ENCODE peak calls at places on chromosome 6, in four cellular contexts. One of them, this sample, is unnamed. For H3K36me3, the result is how much of the 10 kb centered on the place peaks cover.

GRCh38 chr6:33661118-33661838 is 40.2 kb downstream of the ITPR3 start:
- DNase-seq in mesendoderm: no peak
- DNase-seq in MM.1S: no peak
- DNase-seq in neuronal stem cell: no peak
- DNase-seq in this sample: no peak

GRCh38 chr6:164169355-164169754 is 754.8 kb downstream of the QKI start:
- DNase-seq in MM.1S: no peak
- DNase-seq in mesendoderm: no peak
- DNase-seq in neuronal stem cell: no peak
- DNase-seq in this sample: no peak

GRCh38 chr6:28807682-28808280 is 116.0 kb downstream of the TRIM27 start:
- DNase-seq in MM.1S: no peak
- DNase-seq in neuronal stem cell: no peak
- DNase-seq in mesendoderm: peak
- DNase-seq in this sample: no peak

GRCh38 chr6:1082040-1082935 is 229.6 kb upstream of the FOXQ1 start:
- DNase-seq in mesendoderm: no peak
- DNase-seq in neuronal stem cell: no peak
- DNase-seq in MM.1S: no peak
- DNase-seq in this sample: no peak

GRCh38 chr6:90610291-90610670 is 23.4 kb upstream of the MAP3K7 start:
- DNase-seq in MM.1S: no peak
- DNase-seq in mesendoderm: peak
- DNase-seq in neuronal stem cell: peak
- DNase-seq in this sample: no peak

GRCh38 chr6:169906004-169906740 is 154.8 kb downstream of the ERMARD start:
- DNase-seq in mesendoderm: no peak
- DNase-seq in MM.1S: no peak
- DNase-seq in neuronal stem cell: peak
- DNase-seq in this sample: no peak

GRCh38 chr6:15247750-15248450 is 2.0 kb downstream of the JARID2 start:
- DNase-seq in MM.1S: peak
- DNase-seq in neuronal stem cell: no peak
- DNase-seq in mesendoderm: peak
- DNase-seq in this sample: peak

GRCh38 chr6:140623498-140623897 is 1249.0 kb upstream of the CITED2 start:
- DNase-seq in neuronal stem cell: no peak
- DNase-seq in mesendoderm: no peak
- DNase-seq in MM.1S: no peak
- DNase-seq in this sample: no peak

GRCh38 chr6:45969026-45969425 is 46.6 kb downstream of the CLIC5 start:
- DNase-seq in neuronal stem cell: no peak
- DNase-seq in MM.1S: no peak
- DNase-seq in mesendoderm: no peak
- DNase-seq in this sample: no peak

GRCh38 chr6:33217681-33218080 is 9.4 kb downstream of the RING1 start:
- DNase-seq in mesendoderm: no peak
- DNase-seq in neuronal stem cell: no peak
- DNase-seq in MM.1S: no peak
- DNase-seq in this sample: no peak

GRCh38 chr6:139941826-139942225 is 567.4 kb upstream of the CITED2 start:
- DNase-seq in neuronal stem cell: no peak
- DNase-seq in mesendoderm: no peak
- DNase-seq in MM.1S: no peak
- DNase-seq in this sample: no peak

GRCh38 chr6:73704260-73704659 is 8.3 kb downstream of the CD109 start:
- DNase-seq in mesendoderm: peak
- DNase-seq in MM.1S: no peak
- DNase-seq in neuronal stem cell: no peak
- DNase-seq in this sample: no peak

GRCh38 chr6:65055545-65055944 is 651.5 kb downstream of the EYS start:
- DNase-seq in neuronal stem cell: no peak
- DNase-seq in MM.1S: no peak
- DNase-seq in mesendoderm: no peak
- DNase-seq in this sample: no peak

GRCh38 chr6:11317885-11318771 is 85.7 kb upstream of the NEDD9 start:
- DNase-seq in neuronal stem cell: no peak
- DNase-seq in MM.1S: no peak
- DNase-seq in mesendoderm: peak
- DNase-seq in this sample: peak

GRCh38 chr6:110935171-110935570 is 23.3 kb upstream of the GTF3C6 start:
- DNase-seq in mesendoderm: no peak
- DNase-seq in neuronal stem cell: no peak
- DNase-seq in MM.1S: no peak
- DNase-seq in this sample: no peak

GRCh38 chr6:121426686-121427085 is 8.8 kb upstream of the GJA1 start:
- DNase-seq in MM.1S: no peak
- DNase-seq in mesendoderm: no peak
- DNase-seq in neuronal stem cell: no peak
- DNase-seq in this sample: no peak

GRCh38 chr6:107670792-107671199 is 153.3 kb downstream of the SCML4 start:
- DNase-seq in MM.1S: no peak
- DNase-seq in neuronal stem cell: no peak
- DNase-seq in mesendoderm: peak
- DNase-seq in this sample: no peak

GRCh38 chr6:85574932-85575598 is 18.6 kb downstream of the SNX14 start:
- DNase-seq in MM.1S: no peak
- DNase-seq in neuronal stem cell: no peak
- DNase-seq in mesendoderm: no peak
- DNase-seq in this sample: no peak

GRCh38 chr6:170027111-170028043 is 263.5 kb downstream of the DLL1 start:
- DNase-seq in neuronal stem cell: no peak
- DNase-seq in MM.1S: no peak
- DNase-seq in mesendoderm: no peak
- DNase-seq in this sample: no peak

GRCh38 chr6:52300489-52300931 is 16.0 kb upstream of the MCM3 start:
- DNase-seq in neuronal stem cell: no peak
- DNase-seq in mesendoderm: no peak
- DNase-seq in MM.1S: no peak
- DNase-seq in this sample: no peak

GRCh38 chr6:167962717-167963116 is 34.8 kb upstream of the KIF25 start:
- DNase-seq in mesendoderm: no peak
- DNase-seq in neuronal stem cell: no peak
- DNase-seq in MM.1S: no peak
- DNase-seq in this sample: no peak

GRCh38 chr6:18432180-18432579 is 45.0 kb downstream of the RNF144B start:
- DNase-seq in mesendoderm: peak
- DNase-seq in neuronal stem cell: no peak
- DNase-seq in MM.1S: no peak
- DNase-seq in this sample: no peak

GRCh38 chr6:150352321-150353296 is 16.2 kb upstream of the IYD start:
- DNase-seq in mesendoderm: no peak
- DNase-seq in MM.1S: no peak
- DNase-seq in neuronal stem cell: no peak
- DNase-seq in this sample: no peak

GRCh38 chr6:15296735-15297134 is 50.9 kb downstream of the JARID2 start:
- DNase-seq in mesendoderm: peak
- DNase-seq in neuronal stem cell: no peak
- DNase-seq in MM.1S: peak
- DNase-seq in this sample: no peak

GRCh38 chr6:110185879-110186278 is 5.7 kb downstream of the CDC40 start:
- DNase-seq in neuronal stem cell: no peak
- DNase-seq in MM.1S: no peak
- DNase-seq in mesendoderm: no peak
- DNase-seq in this sample: no peak

GRCh38 chr6:52914516-52914915 is 5.0 kb upstream of the GSTA3 start:
- DNase-seq in neuronal stem cell: no peak
- DNase-seq in MM.1S: no peak
- DNase-seq in mesendoderm: no peak
- DNase-seq in this sample: no peak

GRCh38 chr6:157099912-157100593 is 223.3 kb downstream of the TMEM242 start:
- DNase-seq in MM.1S: no peak
- DNase-seq in neuronal stem cell: no peak
- DNase-seq in mesendoderm: no peak
- DNase-seq in this sample: peak

GRCh38 chr6:55998586-55998985 is 123.2 kb upstream of the BMP5 start:
- DNase-seq in MM.1S: no peak
- DNase-seq in mesendoderm: no peak
- DNase-seq in neuronal stem cell: no peak
- DNase-seq in this sample: no peak

GRCh38 chr6:56009620-56010019 is 134.2 kb upstream of the BMP5 start:
- DNase-seq in MM.1S: no peak
- DNase-seq in neuronal stem cell: no peak
- DNase-seq in mesendoderm: no peak
- DNase-seq in this sample: no peak

GRCh38 chr6:56002336-56002735 is 126.9 kb upstream of the BMP5 start:
- DNase-seq in mesendoderm: no peak
- DNase-seq in neuronal stem cell: no peak
- DNase-seq in MM.1S: no peak
- DNase-seq in this sample: no peak

GRCh38 chr6:56004421-56004820 is 129.0 kb upstream of the BMP5 start:
- DNase-seq in mesendoderm: no peak
- DNase-seq in neuronal stem cell: no peak
- DNase-seq in MM.1S: no peak
- DNase-seq in this sample: no peak
- H3K27ac ChIP-seq in mesendoderm: no peak
- H3K27ac ChIP-seq in neuronal stem cell: no peak
- H3K27ac ChIP-seq in MM.1S: no peak
- H3K27ac ChIP-seq in this sample: no peak

GRCh38 chr6:31889331-31889972 is 8.0 kb downstream of the EHMT2 start:
- DNase-seq in mesendoderm: no peak
- DNase-seq in neuronal stem cell: no peak
- DNase-seq in MM.1S: no peak
- DNase-seq in this sample: no peak
- H3K36me3 ChIP-seq in mesendoderm: under half
- H3K36me3 ChIP-seq in neuronal stem cell: half or more
- H3K36me3 ChIP-seq in MM.1S: under half
- H3K36me3 ChIP-seq in this sample: half or more

GRCh38 chr6:26440977-26441358 is 664 bp downstream of the BTN3A3 start:
- DNase-seq in MM.1S: no peak
- DNase-seq in mesendoderm: no peak
- DNase-seq in neuronal stem cell: no peak
- DNase-seq in this sample: no peak

GRCh38 chr6:26439151-26439550 is 1.2 kb upstream of the BTN3A3 start:
- DNase-seq in mesendoderm: no peak
- DNase-seq in MM.1S: no peak
- DNase-seq in neuronal stem cell: no peak
- DNase-seq in this sample: no peak

GRCh38 chr6:26438000-26438399 is 2.3 kb upstream of the BTN3A3 start:
- DNase-seq in neuronal stem cell: no peak
- DNase-seq in MM.1S: no peak
- DNase-seq in mesendoderm: no peak
- DNase-seq in this sample: no peak

GRCh38 chr6:26439552-26440125 is 665 bp upstream of the BTN3A3 start:
- DNase-seq in neuronal stem cell: no peak
- DNase-seq in MM.1S: no peak
- DNase-seq in mesendoderm: no peak
- DNase-seq in this sample: no peak

GRCh38 chr6:26441977-26442376 is 1.7 kb downstream of the BTN3A3 start:
- DNase-seq in mesendoderm: no peak
- DNase-seq in MM.1S: no peak
- DNase-seq in neuronal stem cell: no peak
- DNase-seq in this sample: no peak
- H3K27ac ChIP-seq in mesendoderm: no peak
- H3K27ac ChIP-seq in MM.1S: no peak
- H3K27ac ChIP-seq in neuronal stem cell: no peak
- H3K27ac ChIP-seq in this sample: peak

GRCh38 chr6:87671555-87672029 is 30.4 kb downstream of the AKIRIN2 start:
- DNase-seq in MM.1S: no peak
- DNase-seq in neuronal stem cell: no peak
- DNase-seq in mesendoderm: no peak
- DNase-seq in this sample: no peak

GRCh38 chr6:87672641-87673040 is 29.4 kb downstream of the AKIRIN2 start:
- DNase-seq in neuronal stem cell: no peak
- DNase-seq in MM.1S: no peak
- DNase-seq in mesendoderm: no peak
- DNase-seq in this sample: no peak

GRCh38 chr6:87674286-87674685 is 27.7 kb downstream of the AKIRIN2 start:
- DNase-seq in mesendoderm: no peak
- DNase-seq in neuronal stem cell: no peak
- DNase-seq in MM.1S: no peak
- DNase-seq in this sample: no peak

GRCh38 chr6:87675004-87675681 is 26.9 kb downstream of the AKIRIN2 start:
- DNase-seq in neuronal stem cell: no peak
- DNase-seq in mesendoderm: no peak
- DNase-seq in MM.1S: no peak
- DNase-seq in this sample: no peak

GRCh38 chr6:87673237-87673636 is 28.8 kb downstream of the AKIRIN2 start:
- DNase-seq in neuronal stem cell: no peak
- DNase-seq in mesendoderm: no peak
- DNase-seq in MM.1S: no peak
- DNase-seq in this sample: no peak
- H3K36me3 ChIP-seq in neuronal stem cell: half or more
- H3K36me3 ChIP-seq in mesendoderm: under half
- H3K36me3 ChIP-seq in MM.1S: under half
- H3K36me3 ChIP-seq in this sample: under half

DNA sequence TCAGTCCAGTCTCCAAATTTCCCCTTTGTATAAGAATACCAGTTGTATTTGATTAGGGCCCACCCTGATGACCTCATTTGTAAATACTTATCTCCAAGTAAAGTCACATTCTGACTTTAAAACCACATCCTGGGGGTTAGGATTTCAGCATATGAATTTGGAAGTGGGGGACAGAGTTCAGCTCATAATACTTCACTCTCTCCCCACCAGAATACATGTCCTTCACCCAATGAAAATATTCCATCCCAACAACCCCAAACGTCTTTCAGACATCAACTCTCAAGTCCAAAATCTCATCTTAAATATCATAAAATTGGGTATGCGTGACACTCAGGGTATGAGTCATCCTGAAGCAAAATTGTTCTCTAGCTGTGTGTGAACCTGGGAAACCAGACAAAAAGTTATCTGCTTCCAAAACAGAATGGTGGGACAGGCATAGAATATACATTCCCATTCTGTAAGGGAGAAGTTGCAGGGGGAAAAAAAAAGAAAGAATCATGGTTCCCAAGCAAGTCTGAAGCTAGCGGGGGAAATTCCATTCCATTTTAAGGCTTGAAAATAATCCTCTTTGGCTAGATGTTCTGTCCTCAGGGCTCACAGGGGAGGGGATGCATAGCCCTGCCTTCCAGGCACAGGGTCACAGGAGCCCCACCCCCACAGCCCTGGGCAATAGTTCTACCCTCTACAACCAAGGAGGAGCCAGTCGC is 113.9 kb downstream of the ADAT2 start:
- DNase-seq in mesendoderm: peak
- DNase-seq in MM.1S: no peak
- DNase-seq in neuronal stem cell: no peak
- DNase-seq in this sample: no peak
- H3K27ac ChIP-seq in mesendoderm: no peak
- H3K27ac ChIP-seq in MM.1S: no peak
- H3K27ac ChIP-seq in neuronal stem cell: no peak
- H3K27ac ChIP-seq in this sample: no peak

GRCh38 chr6:3011592-3011991 is 11.9 kb downstream of the NQO2 start:
- DNase-seq in mesendoderm: peak
- DNase-seq in neuronal stem cell: no peak
- DNase-seq in MM.1S: no peak
- DNase-seq in this sample: no peak
- H3K36me3 ChIP-seq in mesendoderm: under half
- H3K36me3 ChIP-seq in neuronal stem cell: half or more
- H3K36me3 ChIP-seq in MM.1S: under half
- H3K36me3 ChIP-seq in this sample: under half

GRCh38 chr6:148472495-148473105 is 130.0 kb downstream of the SASH1 start:
- DNase-seq in mesendoderm: no peak
- DNase-seq in MM.1S: no peak
- DNase-seq in neuronal stem cell: no peak
- DNase-seq in this sample: no peak
- H3K27ac ChIP-seq in mesendoderm: no peak
- H3K27ac ChIP-seq in MM.1S: no peak
- H3K27ac ChIP-seq in neuronal stem cell: no peak
- H3K27ac ChIP-seq in this sample: no peak